ENCODE peak calls at places on chromosomes 13 and 19, in five cellular contexts. O is psoas muscle, X is thoracic aorta, Y is PC-3, B is keratinocyte. R is an unnamed sample.

GRCh38 chr19:6733338-6734095 is 3.9 kb downstream of the GPR108 start:
- DNase-seq in O (peak), X (no peak), Y (no peak), B (no peak), R (no peak)

GRCh38 chr19:30719189-30719990 is 347.2 kb downstream of the ZNF536 start:
- DNase-seq in O (peak), X (no peak), Y (no peak), B (no peak), R (peak)

GRCh38 chr19:16536130-16536529 is 6.1 kb downstream of the CHERP start:
- DNase-seq in O (no peak), X (no peak), Y (no peak), B (no peak), R (no peak)

GRCh38 chr19:48746738-48747575 is at the start of gene IZUMO1:
- DNase-seq in O (peak), X (peak), Y (no peak), B (no peak), R (peak)

GRCh38 chr13:23898101-23898500 is 799 bp upstream of the C1QTNF9B start:
- DNase-seq in O (no peak), X (no peak), Y (no peak), B (no peak), R (no peak)

GRCh38 chr13:46041335-46041934 is 11.1 kb downstream of the ZC3H13 start:
- DNase-seq in O (no peak), X (no peak), Y (no peak), B (no peak), R (no peak)

GRCh38 chr19:47142779-47143178 is 12.1 kb downstream of the SAE1 start:
- DNase-seq in O (no peak), X (no peak), Y (no peak), B (no peak), R (no peak)

GRCh38 chr19:42113641-42114348 is 18.5 kb downstream of the POU2F2 start:
- DNase-seq in O (peak), X (no peak), Y (peak), B (peak), R (peak)

GRCh38 chr13:29593605-29594297 is 1.7 kb downstream of the SLC7A1 start:
- DNase-seq in O (no peak), X (no peak), Y (no peak), B (no peak), R (no peak)

GRCh38 chr19:50762554-50762953 is 7.7 kb upstream of the GPR32 start:
- DNase-seq in O (no peak), X (no peak), Y (no peak), B (no peak), R (no peak)

GRCh38 chr13:90562388-90562787 is 785.1 kb upstream of the MIR17HG start:
- DNase-seq in O (no peak), X (no peak), Y (no peak), B (no peak), R (no peak)

GRCh38 chr13:76968041-76968440 is 19.7 kb downstream of the ACOD1 start:
- DNase-seq in O (no peak), X (no peak), Y (no peak), B (no peak), R (no peak)

GRCh38 chr19:10538204-10538603 is 5.5 kb upstream of the ATG4D start:
- DNase-seq in O (no peak), X (no peak), Y (no peak), B (no peak), R (no peak)

GRCh38 chr19:10535613-10536012 is 8.1 kb upstream of the ATG4D start:
- DNase-seq in O (no peak), X (no peak), Y (no peak), B (peak), R (no peak)

GRCh38 chr19:10533656-10534386 is 9.9 kb upstream of the ATG4D start:
- DNase-seq in O (no peak), X (no peak), Y (no peak), B (no peak), R (no peak)

GRCh38 chr19:10537668-10538067 is 6.0 kb upstream of the ATG4D start:
- DNase-seq in O (no peak), X (no peak), Y (no peak), B (no peak), R (no peak)

GRCh38 chr19:10532457-10532856 is 11.2 kb upstream of the ATG4D start:
- DNase-seq in O (no peak), X (no peak), Y (no peak), B (no peak), R (no peak)
- TF ChIP-seq CTCF in O (no peak), X (no peak), Y (no peak), B (no peak), R (no peak)

DNA sequence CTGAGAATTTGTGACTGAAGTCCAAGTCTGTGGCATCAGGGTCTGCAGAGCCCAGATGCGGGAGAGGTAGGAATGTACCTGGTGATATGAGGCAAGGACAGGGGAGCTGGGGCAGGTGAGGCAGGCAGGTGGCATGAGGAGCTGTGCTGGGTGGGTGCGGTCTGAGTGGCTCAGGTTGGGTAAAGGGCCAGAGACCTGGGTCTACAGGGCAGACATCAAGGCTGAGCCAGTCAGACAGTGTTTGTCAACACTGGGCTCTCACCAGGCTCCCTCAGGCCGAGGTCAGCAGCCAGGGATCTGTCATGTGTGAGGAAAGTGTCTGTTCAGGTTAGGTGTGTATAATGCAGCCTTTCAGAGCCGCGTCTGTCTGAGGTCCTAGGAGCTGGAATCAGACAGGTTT is 18.6 kb downstream of the GPI start:
- DNase-seq in O (no peak), X (no peak), Y (no peak), B (no peak), R (no peak)
- TF ChIP-seq CTCF in O (no peak), X (no peak), Y (no peak), B (no peak), R (no peak)

GRCh38 chr19:43928820-43929219 is 6.3 kb downstream of the ZNF45 start:
- DNase-seq in O (no peak), X (no peak), Y (no peak), B (no peak), R (no peak)

GRCh38 chr19:43934985-43935708 is at the start of gene ZNF45:
- DNase-seq in O (peak), X (peak), Y (peak), B (peak), R (peak)

GRCh38 chr19:43936219-43936618 is 1.1 kb upstream of the ZNF45 start:
- DNase-seq in O (no peak), X (no peak), Y (no peak), B (no peak), R (no peak)

GRCh38 chr19:43939557-43940260 is 4.6 kb upstream of the ZNF45 start:
- DNase-seq in O (no peak), X (no peak), Y (no peak), B (no peak), R (no peak)

DNA sequence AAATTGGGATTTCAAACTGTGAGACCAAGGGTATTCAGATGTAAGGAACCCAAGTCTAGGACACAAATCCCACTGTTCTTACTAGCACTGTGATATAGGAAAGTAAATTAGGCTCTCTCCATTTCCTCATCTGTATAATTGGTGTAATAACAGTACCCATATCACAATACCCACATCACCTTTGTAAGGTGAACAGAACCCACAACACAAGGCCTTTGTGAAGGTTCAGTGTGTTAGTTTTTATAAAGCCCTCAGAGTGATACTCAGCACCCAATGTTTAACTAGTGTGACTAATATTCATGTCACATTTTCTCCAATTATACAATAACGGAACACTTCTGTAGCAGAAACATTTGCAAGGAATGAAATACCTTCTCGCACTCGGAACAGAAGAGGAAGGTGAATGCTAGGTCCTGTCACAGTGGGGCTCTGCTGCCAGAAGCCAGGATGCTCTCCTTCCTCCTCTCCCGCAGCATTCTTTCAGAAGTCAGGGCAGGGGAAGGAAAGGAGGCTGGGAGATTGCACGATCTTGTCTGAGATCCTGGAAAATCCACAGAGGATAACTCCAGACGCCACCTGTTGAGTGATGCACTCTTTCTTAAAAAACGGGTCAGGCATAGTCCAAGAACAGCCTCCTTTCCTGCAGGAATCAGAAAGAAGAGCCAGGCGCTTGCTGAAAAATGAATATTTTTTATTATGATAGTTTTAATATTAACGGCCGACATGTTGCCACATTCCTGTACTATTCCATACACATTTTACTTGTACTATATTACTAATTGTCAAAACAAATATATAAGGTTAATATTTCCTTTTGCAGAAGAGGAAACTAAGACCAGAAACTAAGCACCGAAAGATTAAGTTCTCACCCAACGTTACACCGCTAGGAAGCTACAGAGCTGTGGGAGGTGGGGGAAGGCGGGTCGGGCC is 762 bp downstream of the ZNF45 start:
- DNase-seq in O (no peak), X (no peak), Y (peak), B (no peak), R (peak)
- TF ChIP-seq CTCF in O (no peak), X (no peak), Y (no peak), B (no peak), R (no peak)

DNA sequence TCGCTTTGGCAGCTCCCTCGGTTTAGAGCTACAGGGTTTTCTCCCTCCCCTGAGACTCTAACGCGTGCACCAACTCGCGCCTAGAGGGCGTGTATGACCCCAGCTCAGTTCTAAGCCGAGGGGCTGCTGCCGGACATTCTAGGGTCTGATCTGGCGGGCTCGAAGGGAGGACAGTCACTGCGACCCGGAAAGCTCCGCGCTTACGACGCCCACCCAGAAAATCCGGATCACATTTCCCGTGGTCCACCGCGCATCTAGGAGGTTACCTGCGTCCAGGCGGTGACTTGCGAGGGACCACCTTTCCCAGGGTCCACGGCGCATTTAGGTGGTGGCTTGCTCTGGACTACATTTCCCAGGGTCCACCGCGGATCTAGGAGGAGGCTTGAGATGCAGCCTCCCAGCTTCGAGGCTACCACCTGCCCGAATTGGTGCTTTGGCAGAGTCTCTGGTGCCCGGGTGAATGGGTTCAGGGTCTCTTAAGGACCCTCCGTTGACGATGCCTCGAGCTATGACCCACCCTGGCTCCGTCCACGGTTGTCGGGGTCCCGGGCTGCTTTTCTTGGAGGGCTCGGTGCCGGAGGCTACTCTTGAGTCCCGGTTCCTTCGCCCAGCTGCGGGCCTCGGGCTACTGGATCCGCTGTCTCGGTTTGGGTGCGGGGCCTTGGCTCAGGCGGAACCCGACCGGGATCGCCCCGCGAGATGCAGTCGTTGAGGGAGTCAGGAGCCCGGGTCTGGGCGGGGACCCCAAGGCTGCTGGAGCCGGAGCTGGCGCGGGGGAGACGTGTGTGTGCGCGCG is 30.5 kb downstream of the ZNF146 start:
- DNase-seq in O (no peak), X (no peak), Y (no peak), B (no peak), R (no peak)
- TF ChIP-seq CTCF in O (no peak), X (no peak), Y (no peak), B (no peak), R (no peak)

DNA sequence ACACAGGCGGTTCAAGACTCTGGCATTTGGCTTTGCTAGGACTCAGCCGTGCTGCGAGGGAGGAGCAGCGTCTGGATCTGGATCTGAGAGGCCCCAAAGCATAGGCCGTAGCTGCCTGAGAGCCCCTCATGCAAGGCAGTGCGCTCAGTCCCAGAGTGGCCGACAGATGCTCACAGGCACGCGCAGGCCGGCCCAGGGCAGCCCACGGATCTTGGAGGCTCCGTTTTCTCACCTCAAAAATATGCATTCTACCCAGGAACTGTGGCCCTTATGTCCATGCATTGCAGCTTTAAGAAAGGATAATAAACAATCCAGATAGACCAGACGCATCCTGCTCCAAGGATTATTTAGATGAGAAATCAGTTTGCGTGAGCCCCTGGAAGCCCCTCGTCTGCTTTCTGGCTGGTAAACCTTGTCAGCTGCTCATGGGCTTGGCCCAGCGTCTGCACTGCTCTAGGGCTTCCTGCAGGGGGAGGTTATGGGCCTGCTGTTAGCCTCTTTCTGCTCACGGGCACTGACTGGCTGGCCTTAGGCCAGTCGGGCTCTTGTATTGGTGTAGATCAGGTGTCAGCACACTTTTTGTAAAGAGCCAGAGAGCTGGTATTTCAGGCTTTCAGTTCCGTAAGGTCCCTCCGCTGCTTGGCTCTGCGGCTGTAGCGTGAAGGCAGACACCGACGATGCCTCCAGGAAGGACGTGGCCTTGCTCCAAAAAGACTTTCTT is 24.2 kb downstream of the TEX29 start:
- DNase-seq in O (peak), X (no peak), Y (peak), B (no peak), R (peak)
- TF ChIP-seq CTCF in O (peak), X (no peak), Y (peak), B (no peak), R (peak)

GRCh38 chr19:37389234-37389633 is 18.3 kb downstream of the ZNF527 start:
- DNase-seq in O (no peak), X (no peak), Y (no peak), B (no peak), R (no peak)
- TF ChIP-seq CTCF in O (no peak), X (no peak), Y (no peak), B (no peak), R (no peak)

GRCh38 chr13:113581871-113582270 is 2.7 kb upstream of the TFDP1 start:
- DNase-seq in O (no peak), X (no peak), Y (no peak), B (no peak), R (no peak)
- TF ChIP-seq CTCF in O (no peak), X (no peak), Y (no peak), B (no peak), R (no peak)